ENCODE peak calls at places on chromosomes 5 and 9, in ten cellular contexts. J is AG09309, X is cardiac muscle cell, T is neural progenitor cell, E is upper lobe of left lung, C is foreskin fibroblast, D is K562, B is bronchial epithelial cell, S is A549, W is right atrium auricular region. H is an unnamed sample.
A peak's percentile ranks its signal among the peaks of the same experiment; 100 is the strongest.

GRCh38 chr9:111113712-111114111 is 75.4 kb upstream of the LPAR1 start:
- DNase-seq in C (no peak), T (no peak), X (no peak), W (no peak), E (no peak), S (no peak), B (no peak), D (no peak), J (no peak), H (no peak)

GRCh38 chr9:94941211-94941875 is 214.8 kb downstream of the AOPEP start:
- DNase-seq in X (no peak), D (no peak), J (no peak), E (no peak), S (peak; percentile 91), B (no peak), C (no peak), T (no peak), W (no peak), H (no peak)

GRCh38 chr9:108150736-108151135 is 661.2 kb upstream of the KLF4 start:
- DNase-seq in D (no peak), J (no peak), C (peak; percentile 86), S (no peak), T (no peak), E (peak; percentile 56), B (no peak), W (peak; percentile 77), X (no peak), H (peak; percentile 74)

GRCh38 chr5:45060686-45061085 is 251.9 kb downstream of the MRPS30 start:
- DNase-seq in X (no peak), D (no peak), T (no peak), B (no peak), W (no peak), C (no peak), J (no peak), E (no peak), S (no peak), H (no peak)

GRCh38 chr5:77281969-77282336 is 71.5 kb downstream of the PDE8B start:
- DNase-seq in B (no peak), S (no peak), E (no peak), C (no peak), W (no peak), J (no peak), D (no peak), T (no peak), X (no peak), H (no peak)

GRCh38 chr9:135973276-135974219 is 12.4 kb upstream of the UBAC1 start:
- DNase-seq in T (no peak), B (no peak), D (no peak), S (no peak), W (no peak), E (peak; percentile 40), J (no peak), C (no peak), X (no peak), H (no peak)

GRCh38 chr9:15329539-15330109 is 22.6 kb upstream of the TTC39B start:
- DNase-seq in S (no peak), X (no peak), T (no peak), C (no peak), W (no peak), J (no peak), D (peak; percentile 19), B (no peak), E (no peak), H (no peak)

GRCh38 chr5:105630803-105631202 is 2039.9 kb downstream of the EFNA5 start:
- DNase-seq in E (no peak), W (no peak), B (no peak), X (peak; percentile 3), S (no peak), D (no peak), T (no peak), J (no peak), C (no peak), H (no peak)

GRCh38 chr9:131402738-131403492 is 9.0 kb downstream of the PRRC2B start:
- DNase-seq in T (peak; percentile 82), C (peak; percentile 96), D (no peak), J (peak; percentile 55), X (no peak), B (peak; percentile 83), S (peak; percentile 79), E (peak; percentile 91), W (peak; percentile 96), H (no peak)

GRCh38 chr9:123356851-123357747 is 1.1 kb downstream of the CRB2 start:
- DNase-seq in J (no peak), E (no peak), S (no peak), B (no peak), C (no peak), T (peak; percentile 89), X (no peak), D (no peak), W (no peak), H (no peak)

GRCh38 chr5:139668064-139668880 is 20.1 kb downstream of the CXXC5 start:
- DNase-seq in X (no peak), W (no peak), D (peak; percentile 84), T (peak; percentile 67), C (peak; percentile 66), E (no peak), J (no peak), B (peak; percentile 35), S (no peak), H (no peak)

GRCh38 chr9:36492849-36493248 is 79.8 kb upstream of the MELK start:
- DNase-seq in E (no peak), X (no peak), T (no peak), C (no peak), J (no peak), B (no peak), D (no peak), W (no peak), S (no peak), H (no peak)

GRCh38 chr5:39373797-39374196 is 9.5 kb upstream of the C9 start:
- DNase-seq in E (no peak), S (no peak), J (no peak), C (no peak), W (no peak), D (no peak), B (no peak), X (no peak), T (no peak), H (no peak)

DNA sequence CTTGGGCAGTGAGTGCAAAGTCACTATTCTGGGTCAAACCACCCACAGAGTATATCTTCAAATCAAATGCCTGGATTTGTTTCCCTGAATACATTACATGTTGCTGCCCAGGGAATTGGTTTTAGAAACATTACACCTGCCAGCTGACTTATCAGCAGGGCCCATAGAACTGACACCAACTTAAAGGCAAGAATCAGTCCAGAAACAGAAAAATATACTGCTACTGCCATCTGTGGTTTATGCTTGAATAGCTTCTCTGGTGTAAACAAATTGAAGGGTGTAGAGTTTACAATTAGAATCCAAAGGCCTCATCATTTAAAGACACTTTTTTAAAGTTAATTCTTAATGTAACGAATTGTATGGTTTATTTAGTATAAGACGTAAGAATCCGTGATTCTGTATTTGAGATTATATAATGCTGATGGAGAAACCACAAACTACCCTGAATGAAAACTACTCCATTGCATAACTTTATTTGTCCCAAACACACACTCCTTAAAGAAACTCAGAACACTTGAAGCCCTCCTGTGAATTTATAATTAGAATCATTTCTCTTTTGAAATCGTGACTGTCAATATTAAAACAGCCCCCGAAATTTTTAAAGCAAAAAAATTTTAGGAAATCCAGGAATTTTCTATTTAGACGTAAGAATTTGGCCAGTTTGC is 6.2 kb downstream of the NR6A1 start:
- DNase-seq in W (no peak), C (no peak), D (peak; percentile 55), S (peak; percentile 53), E (no peak), X (peak; percentile 53), T (no peak), B (peak; percentile 47), J (no peak), H (no peak)
- TF ChIP-seq CTCF in W (peak; percentile 41), C (peak; percentile 31), D (peak; percentile 72), S (peak; percentile 50), E (peak; percentile 12), X (peak; percentile 31), T (peak; percentile 35), B (peak; percentile 18), J (peak; percentile 29), H (no peak)

GRCh38 chr9:130171226-130172148 is 717 bp upstream of the NCS1 start:
- DNase-seq in S (no peak), B (no peak), W (no peak), E (no peak), T (no peak), J (no peak), X (no peak), D (no peak), C (no peak), H (no peak)
- H3K4me3 ChIP-seq in S (peak overlapping the region; percentile 86), B (peak overlapping the region; percentile 40), W (peak overlapping the region; percentile 54), E (peak overlapping the region; percentile 54), T (peak overlapping the region; percentile 56), J (peak overlapping the region; percentile 48), X (peak overlapping the region; percentile 32), D (peak overlapping the region; percentile 52), C (peak overlapping the region; percentile 42), H (peak overlapping the region; percentile 38)

GRCh38 chr5:65760504-65761275 is 38.7 kb downstream of the NLN start:
- DNase-seq in X (no peak), E (peak; percentile 47), T (no peak), B (peak; percentile 57), W (no peak), D (no peak), C (peak; percentile 52), J (peak; percentile 52), S (peak; percentile 11), H (no peak)
- TF ChIP-seq CTCF in X (peak; percentile 47), E (peak; percentile 19), T (no peak), B (peak; percentile 30), W (peak; percentile 54), D (peak; percentile 2), C (peak; percentile 24), J (peak; percentile 54), S (no peak), H (no peak)

GRCh38 chr5:88877826-88878225 is 5.2 kb downstream of the MEF2C start:
- DNase-seq in X (no peak), E (no peak), J (no peak), S (no peak), T (no peak), B (peak; percentile 15), C (no peak), W (no peak), D (no peak), H (no peak)

GRCh38 chr5:88878976-88879375 is 4.0 kb downstream of the MEF2C start:
- DNase-seq in D (no peak), E (no peak), X (no peak), J (no peak), T (no peak), B (peak; percentile 72), S (no peak), C (peak; percentile 49), W (no peak), H (no peak)

GRCh38 chr5:88881566-88881965 is 1.4 kb downstream of the MEF2C start:
- DNase-seq in X (peak; percentile 32), C (peak; percentile 44), D (no peak), J (no peak), E (no peak), T (no peak), S (no peak), W (no peak), B (no peak), H (no peak)

GRCh38 chr5:88880196-88880595 is 2.8 kb downstream of the MEF2C start:
- DNase-seq in T (no peak), D (no peak), E (no peak), B (no peak), S (no peak), C (no peak), X (no peak), W (no peak), J (no peak), H (no peak)

DNA sequence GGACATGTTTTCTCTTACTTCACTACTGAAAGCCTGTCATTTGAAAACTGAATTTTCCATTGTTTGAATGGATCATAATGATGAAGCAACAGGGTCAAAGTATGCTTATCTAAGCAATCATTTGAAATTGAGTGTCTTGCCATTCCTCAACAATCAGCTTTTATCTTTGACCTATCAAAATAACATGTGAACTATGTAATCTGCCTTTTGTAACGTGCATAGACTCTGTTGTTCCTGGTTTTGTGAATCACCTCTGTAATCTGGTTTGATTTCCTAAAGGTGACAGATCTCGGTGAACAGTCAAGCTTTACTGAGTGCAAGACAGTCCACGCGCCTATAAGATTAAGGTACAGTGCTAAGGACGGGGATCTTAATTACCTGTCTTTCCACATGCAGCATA is 3.3 kb downstream of the MEF2C start:
- DNase-seq in J (no peak), W (no peak), D (no peak), E (no peak), T (peak; percentile 34), X (no peak), B (no peak), C (no peak), S (no peak), H (no peak)
- H3K4me3 ChIP-seq in J (no peak overlapping the region), W (peak overlapping the region; percentile 60), D (peak overlapping the region; percentile 22), E (peak overlapping the region; percentile 61), T (no peak overlapping the region), X (peak overlapping the region; percentile 75), B (no peak overlapping the region), C (no peak overlapping the region), S (no peak overlapping the region), H (no peak overlapping the region)